ENCODE peak calls at places on chromosome 1, in eight cellular contexts. G, N, D, U, C, V, Z and R are unnamed samples.

GRCh38 chr1:17919525-17920439 is 164.6 kb downstream of the ACTL8 start:
- DNase-seq in Z (peak), U (peak), C (peak), D (no peak), V (peak), G (no peak), N (peak), R (no peak)

GRCh38 chr1:212587304-212588136 is 21.0 kb upstream of the ATF3 start:
- DNase-seq in Z (no peak), V (no peak), G (no peak), D (no peak), N (no peak), C (no peak), U (no peak), R (no peak)

GRCh38 chr1:32361674-32362473 is 411 bp downstream of the FAM229A start:
- DNase-seq in Z (no peak), N (no peak), C (peak), U (no peak), G (peak), D (peak), V (peak), R (peak)

GRCh38 chr1:67468066-67468718 is 38.0 kb upstream of the SERBP1 start:
- DNase-seq in C (no peak), Z (no peak), V (no peak), N (peak), G (no peak), U (no peak), D (peak), R (no peak)

GRCh38 chr1:221525749-221526148 is 216.1 kb downstream of the DUSP10 start:
- DNase-seq in D (no peak), V (no peak), Z (no peak), C (no peak), G (no peak), U (no peak), N (peak), R (no peak)

GRCh38 chr1:185834371-185834900 is 100.2 kb downstream of the HMCN1 start:
- DNase-seq in V (no peak), N (no peak), C (no peak), D (no peak), Z (no peak), U (no peak), G (no peak), R (no peak)

GRCh38 chr1:115531806-115532359 is 109.9 kb upstream of the VANGL1 start:
- DNase-seq in C (no peak), G (no peak), Z (no peak), N (no peak), U (peak), D (no peak), V (no peak), R (no peak)

GRCh38 chr1:223618680-223619079 is 46.8 kb downstream of the CAPN8 start:
- DNase-seq in D (no peak), C (no peak), G (no peak), Z (no peak), N (no peak), U (no peak), V (no peak), R (no peak)

GRCh38 chr1:95984975-95985374 is 736.6 kb upstream of the PTBP2 start:
- DNase-seq in V (no peak), U (no peak), C (no peak), D (no peak), G (no peak), Z (no peak), N (no peak), R (no peak)

GRCh38 chr1:16385659-16386453 is 18.8 kb downstream of the SZRD1 start:
- DNase-seq in U (no peak), G (no peak), V (no peak), N (no peak), C (no peak), Z (no peak), D (no peak), R (no peak)
- TF ChIP-seq CTCF in U (no peak), G (no peak), V (no peak), N (no peak), C (no peak), Z (no peak), D (no peak), R (no peak)

GRCh38 chr1:204376919-204377799 is 17.4 kb upstream of the PLEKHA6 start:
- DNase-seq in C (peak), V (no peak), G (no peak), N (no peak), U (no peak), D (no peak), Z (no peak), R (no peak)

GRCh38 chr1:204380293-204380831 is 20.6 kb upstream of the PLEKHA6 start:
- DNase-seq in D (no peak), Z (no peak), U (no peak), N (no peak), C (no peak), V (no peak), G (no peak), R (no peak)

GRCh38 chr1:204383163-204383904 is 23.6 kb upstream of the PLEKHA6 start:
- DNase-seq in N (no peak), Z (no peak), U (no peak), D (no peak), C (no peak), V (no peak), G (no peak), R (no peak)

GRCh38 chr1:204382714-204383083 is 23.0 kb upstream of the PLEKHA6 start:
- DNase-seq in C (no peak), N (no peak), Z (no peak), G (no peak), U (no peak), D (no peak), V (no peak), R (no peak)

GRCh38 chr1:204377800-204378608 is 18.3 kb upstream of the PLEKHA6 start:
- DNase-seq in Z (peak), V (peak), C (peak), G (peak), U (no peak), D (no peak), N (peak), R (peak)
- TF ChIP-seq CTCF in Z (no peak), V (no peak), C (no peak), G (no peak), U (no peak), D (no peak), N (no peak), R (no peak)

GRCh38 chr1:63063367-63063766 is 259.0 kb upstream of the FOXD3 start:
- DNase-seq in U (no peak), V (no peak), N (peak), D (no peak), Z (no peak), G (no peak), C (no peak), R (no peak)
- TF ChIP-seq CTCF in U (no peak), V (no peak), N (no peak), D (no peak), Z (no peak), G (no peak), C (no peak), R (no peak)

GRCh38 chr1:44907909-44908308 is 64.9 kb upstream of the PTCH2 start:
- DNase-seq in G (no peak), Z (no peak), U (no peak), V (no peak), C (no peak), D (no peak), N (no peak), R (no peak)
- TF ChIP-seq CTCF in G (no peak), Z (no peak), U (no peak), V (no peak), C (no peak), D (no peak), N (no peak), R (no peak)

GRCh38 chr1:232308616-232309015 is 321.3 kb downstream of the SIPA1L2 start:
- DNase-seq in Z (no peak), V (no peak), N (no peak), G (no peak), U (peak), C (no peak), D (no peak), R (no peak)

GRCh38 chr1:232307299-232307698 is 322.6 kb downstream of the SIPA1L2 start:
- DNase-seq in C (no peak), U (peak), G (no peak), Z (no peak), N (no peak), D (no peak), V (no peak), R (no peak)

GRCh38 chr1:232303221-232303620 is 326.7 kb downstream of the SIPA1L2 start:
- DNase-seq in Z (no peak), D (no peak), G (no peak), U (no peak), V (no peak), C (no peak), N (no peak), R (no peak)

GRCh38 chr1:232305020-232305419 is 324.9 kb downstream of the SIPA1L2 start:
- DNase-seq in Z (no peak), D (no peak), C (no peak), N (peak), G (no peak), V (no peak), U (no peak), R (no peak)

DNA sequence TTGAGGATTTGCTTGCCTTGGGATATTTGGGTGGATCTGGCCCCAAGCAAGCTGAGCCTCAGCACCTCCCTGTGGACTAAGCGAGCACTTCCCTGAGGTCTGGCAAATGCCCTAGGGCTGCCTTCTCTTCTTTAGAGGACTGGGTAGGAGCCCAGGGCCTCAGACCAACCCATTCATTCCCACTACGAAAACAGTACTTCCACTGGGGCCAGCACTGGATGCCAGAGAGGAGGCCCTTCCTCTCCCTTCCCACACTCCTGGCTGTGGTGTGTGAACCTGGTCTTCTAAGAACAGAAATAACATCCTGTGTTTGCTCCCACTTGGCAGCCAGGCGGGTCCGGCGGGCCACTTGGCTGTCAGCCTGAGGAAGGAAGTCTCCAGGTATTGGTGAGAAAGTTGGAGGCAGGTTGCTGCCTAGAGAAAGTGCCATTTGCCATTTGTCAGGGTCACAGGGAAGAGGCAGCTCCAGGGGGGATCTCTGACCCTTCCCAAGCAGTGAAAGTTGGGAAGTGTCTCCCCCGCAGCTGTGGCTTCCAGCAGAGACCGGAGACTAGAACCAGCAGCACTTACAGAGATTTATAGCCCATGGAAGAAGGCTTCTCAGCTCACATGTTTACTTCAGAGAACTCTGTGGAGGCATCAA is 323.5 kb downstream of the SIPA1L2 start:
- DNase-seq in D (peak), G (no peak), C (no peak), Z (no peak), V (no peak), N (peak), U (peak), R (no peak)
- TF ChIP-seq CTCF in D (peak), G (no peak), C (peak), Z (no peak), V (no peak), N (peak), U (peak), R (no peak)

GRCh38 chr1:205273551-205273982 is 45.8 kb downstream of the TMCC2 start:
- DNase-seq in V (peak), C (peak), G (peak), D (peak), Z (peak), N (peak), U (peak), R (peak)
- TF ChIP-seq CTCF in V (peak), C (peak), G (peak), D (peak), Z (peak), N (peak), U (peak), R (peak)

GRCh38 chr1:107051266-107051665 is 5.2 kb upstream of the PRMT6 start:
- DNase-seq in Z (no peak), N (no peak), D (no peak), V (no peak), C (no peak), U (no peak), G (no peak), R (no peak)

GRCh38 chr1:107048255-107048654 is 8.2 kb upstream of the PRMT6 start:
- DNase-seq in D (no peak), U (no peak), G (no peak), N (no peak), Z (no peak), V (no peak), C (no peak), R (no peak)

GRCh38 chr1:107047602-107048001 is 8.9 kb upstream of the PRMT6 start:
- DNase-seq in V (no peak), U (no peak), G (no peak), C (no peak), D (no peak), Z (no peak), N (no peak), R (no peak)
- TF ChIP-seq CTCF in V (no peak), U (no peak), G (no peak), C (no peak), D (no peak), Z (no peak), N (no peak), R (no peak)

GRCh38 chr1:7847599-7847998 is 5.3 kb downstream of the UTS2 start:
- DNase-seq in D (no peak), C (no peak), Z (no peak), N (peak), U (peak), V (no peak), G (no peak), R (no peak)

GRCh38 chr1:7842517-7842916 is 10.3 kb downstream of the UTS2 start:
- DNase-seq in G (no peak), C (no peak), D (no peak), U (no peak), Z (peak), V (no peak), N (no peak), R (peak)

DNA sequence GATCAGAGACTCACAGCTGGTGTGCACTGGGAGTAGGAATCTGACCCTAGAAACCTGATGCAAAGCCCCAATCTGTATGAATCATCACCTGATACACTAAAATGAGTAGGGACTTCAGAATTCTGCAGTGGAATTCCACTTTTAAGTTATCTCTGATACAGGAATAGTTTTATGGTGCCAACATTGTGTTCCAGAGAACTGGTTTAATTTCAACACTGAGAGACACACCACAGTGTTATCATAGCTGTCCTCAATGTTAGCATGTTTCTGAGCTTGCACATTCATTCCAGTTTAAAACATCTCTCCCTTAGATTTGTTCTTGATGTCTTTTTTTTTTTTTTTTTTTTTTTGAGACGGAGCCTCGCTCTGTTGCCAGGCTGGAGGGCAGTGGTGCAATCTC is 7.1 kb downstream of the UTS2 start:
- DNase-seq in V (no peak), Z (no peak), D (no peak), N (no peak), U (peak), G (no peak), C (no peak), R (no peak)
- TF ChIP-seq CTCF in V (no peak), Z (no peak), D (no peak), N (no peak), U (no peak), G (no peak), C (no peak), R (no peak)